ENCODE peak calls at places on chromosome 9, in six cellular contexts. U, M, R, W, H and N are unnamed samples.

GRCh38 chr9:76370656-76371055 is 23.6 kb downstream of the RFK start:
- DNase-seq in H (no peak), M (no peak), W (no peak), U (no peak), R (no peak), N (no peak)

GRCh38 chr9:124840300-124840833 is 12.9 kb upstream of the WDR38 start:
- DNase-seq in H (peak; percentile 45), M (no peak), W (peak; percentile 63), R (no peak), U (peak; percentile 61), N (no peak)

GRCh38 chr9:95261890-95262289 is 55.6 kb downstream of the FANCC start:
- DNase-seq in W (no peak), M (no peak), U (no peak), R (no peak), H (peak; percentile 69), N (peak; percentile 44)

GRCh38 chr9:81588148-81588874 is 101.0 kb downstream of the TLE1 start:
- DNase-seq in M (peak; percentile 94), U (no peak), H (peak; percentile 99), W (no peak), R (peak; percentile 87), N (no peak)

GRCh38 chr9:127555830-127556820 is 56.0 kb upstream of the STXBP1 start:
- DNase-seq in H (no peak), W (no peak), U (no peak), M (peak; percentile 93), R (peak; percentile 96), N (peak; percentile 58)

GRCh38 chr9:79799691-79800345 is 228.1 kb downstream of the TLE4 start:
- DNase-seq in R (no peak), U (no peak), W (no peak), M (peak; percentile 86), H (peak; percentile 13), N (no peak)

GRCh38 chr9:120040896-120041295 is 539.1 kb downstream of the CDK5RAP2 start:
- DNase-seq in M (no peak), U (no peak), H (no peak), W (no peak), R (no peak), N (no peak)

GRCh38 chr9:7185612-7186011 is 427.8 kb downstream of the KDM4C start:
- DNase-seq in M (peak; percentile 57), H (peak; percentile 42), W (no peak), R (peak; percentile 61), U (peak; percentile 31), N (no peak)

GRCh38 chr9:76419782-76420380 is 25.7 kb upstream of the RFK start:
- DNase-seq in R (peak; percentile 43), M (peak; percentile 32), W (peak; percentile 35), U (no peak), H (peak; percentile 36), N (peak; percentile 29)

GRCh38 chr9:124257865-124258764 is at the start of gene NEK6:
- DNase-seq in W (no peak), U (no peak), R (no peak), M (peak; percentile 32), H (no peak), N (peak; percentile 40)

GRCh38 chr9:85290019-85290418 is 451.7 kb downstream of the AGTPBP1 start:
- DNase-seq in H (no peak), U (no peak), M (no peak), R (no peak), W (no peak), N (no peak)

GRCh38 chr9:130996672-130997394 is 12.1 kb upstream of the LAMC3 start:
- DNase-seq in R (no peak), H (no peak), U (no peak), M (no peak), W (no peak), N (no peak)

GRCh38 chr9:88747768-88748167 is 212.8 kb downstream of the NXNL2 start:
- DNase-seq in U (no peak), W (no peak), M (peak; percentile 36), R (peak; percentile 29), H (no peak), N (peak; percentile 87)

GRCh38 chr9:101486693-101487442 is 46.8 kb upstream of the RNF20 start:
- DNase-seq in U (peak; percentile 82), H (no peak), R (peak; percentile 73), W (peak; percentile 87), M (peak; percentile 6), N (peak; percentile 23)

GRCh38 chr9:108972626-108973209 is 38.5 kb downstream of the ABITRAM start:
- DNase-seq in W (no peak), H (no peak), R (no peak), M (no peak), U (no peak), N (no peak)

GRCh38 chr9:1049641-1050040 is 516 bp upstream of the DMRT2 start:
- DNase-seq in U (no peak), H (no peak), R (no peak), W (no peak), M (no peak), N (no peak)

GRCh38 chr9:36517131-36517530 is 55.6 kb upstream of the MELK start:
- DNase-seq in R (no peak), U (no peak), W (no peak), M (peak; percentile 25), H (no peak), N (no peak)

GRCh38 chr9:115643948-115644727 is 509.5 kb upstream of the PAPPA start:
- DNase-seq in R (no peak), H (no peak), U (no peak), M (no peak), W (no peak), N (no peak)

GRCh38 chr9:134514503-134514902 is 127.1 kb upstream of the COL5A1 start:
- DNase-seq in M (no peak), U (no peak), W (no peak), H (no peak), R (no peak), N (no peak)

GRCh38 chr9:95691435-95691834 is 174.7 kb upstream of the PTCH1 start:
- DNase-seq in H (no peak), M (no peak), W (no peak), R (no peak), U (no peak), N (no peak)

GRCh38 chr9:108609227-108609894 is 246.4 kb downstream of the ACTL7B start:
- DNase-seq in U (no peak), M (no peak), W (no peak), R (no peak), H (no peak), N (no peak)

GRCh38 chr9:101387871-101388506 is 3.2 kb upstream of the BAAT start:
- DNase-seq in W (no peak), R (no peak), M (peak; percentile 50), H (peak; percentile 86), U (no peak), N (peak; percentile 76)

GRCh38 chr9:127950513-127951210 is 13.0 kb upstream of the DPM2 start:
- DNase-seq in M (no peak), U (no peak), W (no peak), H (peak; percentile 98), R (no peak), N (no peak)

GRCh38 chr9:127683723-127684122 is 23.1 kb upstream of the CFAP157 start:
- DNase-seq in R (no peak), M (no peak), H (no peak), U (no peak), W (no peak), N (no peak)

GRCh38 chr9:37449877-37450632 is 15.2 kb downstream of the ZBTB5 start:
- DNase-seq in H (no peak), R (no peak), U (no peak), W (no peak), M (no peak), N (no peak)

GRCh38 chr9:121736147-121736721 is 84.8 kb downstream of the DAB2IP start:
- DNase-seq in R (peak; percentile 36), U (peak; percentile 83), H (no peak), W (peak; percentile 79), M (no peak), N (no peak)

DNA sequence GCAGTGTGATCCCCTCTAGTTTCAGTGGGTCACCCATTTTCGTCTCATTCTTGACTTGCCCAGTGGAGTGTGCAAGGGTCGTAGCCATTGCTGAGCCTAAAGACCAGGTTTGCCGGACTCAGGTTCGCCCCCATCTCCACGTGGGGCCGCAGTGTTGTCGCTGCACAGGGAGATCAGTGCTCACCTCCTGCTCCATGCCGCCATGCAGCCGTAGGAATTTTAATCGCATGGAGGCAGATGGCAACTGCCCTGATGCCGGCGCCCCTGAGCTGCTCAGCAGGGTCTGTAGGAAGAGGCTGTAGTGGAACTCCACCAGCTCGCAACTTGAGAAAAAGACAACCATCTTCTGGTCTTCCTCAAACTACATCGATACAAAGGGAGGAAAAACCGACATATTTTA is 24.1 kb downstream of the DDX31 start:
- DNase-seq in W (no peak), M (no peak), U (no peak), R (no peak), H (no peak), N (no peak)
- TF ChIP-seq JUN in W (no peak), M (no peak), U (no peak), R (no peak), H (no peak), N (no peak)

DNA sequence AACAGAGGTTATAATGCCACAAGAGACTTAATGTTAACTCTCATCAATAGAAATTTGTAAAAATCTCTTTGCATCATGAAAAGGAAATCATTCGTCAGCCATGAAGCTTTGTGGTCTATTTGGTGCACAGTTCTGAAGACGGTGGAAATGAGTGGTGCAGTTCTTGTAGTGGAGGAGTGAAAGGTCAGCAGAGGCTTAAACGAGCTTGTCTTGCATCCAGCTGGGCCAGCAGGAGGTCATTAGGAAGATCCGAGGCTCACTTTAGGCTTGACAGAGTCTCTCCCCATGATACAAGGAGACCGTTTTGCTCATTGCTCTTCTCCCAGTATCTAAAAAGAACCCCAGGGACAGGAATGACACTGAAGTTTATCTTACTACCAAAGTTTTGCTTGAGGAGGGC is 440.8 kb downstream of the BNC2 start:
- DNase-seq in W (no peak), M (no peak), H (no peak), U (no peak), R (no peak), N (no peak)
- TF ChIP-seq JUN in W (no peak), M (no peak), H (no peak), U (no peak), R (no peak), N (no peak)

DNA sequence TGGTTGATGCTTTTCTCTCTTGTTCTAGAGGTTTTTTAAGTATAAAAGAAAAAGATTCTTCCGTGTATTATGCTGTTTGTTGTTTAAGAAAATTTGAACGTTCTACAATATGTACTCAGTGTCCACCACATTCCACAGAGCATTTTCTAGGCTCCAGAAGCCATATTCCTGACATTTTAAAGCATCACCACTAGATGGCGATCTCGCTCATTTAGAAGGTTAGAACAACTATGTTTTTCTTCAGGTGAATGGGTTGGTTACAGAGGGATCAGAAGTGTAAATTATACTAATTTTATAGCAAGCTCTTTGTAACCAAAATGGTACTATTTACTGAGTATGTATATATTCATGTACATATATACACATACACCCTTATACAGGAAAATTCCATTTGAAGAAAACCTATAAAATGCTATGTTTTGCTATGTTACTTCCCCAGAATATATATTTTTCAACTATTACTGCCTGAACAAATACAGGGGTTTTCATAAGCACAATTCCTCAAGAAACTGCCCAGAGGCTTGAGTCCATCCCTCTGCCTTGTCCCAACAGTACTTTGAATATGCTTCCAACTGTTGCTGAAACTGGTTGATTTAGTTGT is 284.3 kb downstream of the CCDC171 start:
- DNase-seq in H (peak; percentile 65), U (no peak), M (peak; percentile 50), R (peak; percentile 27), W (no peak), N (peak; percentile 43)
- TF ChIP-seq JUN in H (no peak), U (no peak), M (no peak), R (no peak), W (no peak), N (no peak)

DNA sequence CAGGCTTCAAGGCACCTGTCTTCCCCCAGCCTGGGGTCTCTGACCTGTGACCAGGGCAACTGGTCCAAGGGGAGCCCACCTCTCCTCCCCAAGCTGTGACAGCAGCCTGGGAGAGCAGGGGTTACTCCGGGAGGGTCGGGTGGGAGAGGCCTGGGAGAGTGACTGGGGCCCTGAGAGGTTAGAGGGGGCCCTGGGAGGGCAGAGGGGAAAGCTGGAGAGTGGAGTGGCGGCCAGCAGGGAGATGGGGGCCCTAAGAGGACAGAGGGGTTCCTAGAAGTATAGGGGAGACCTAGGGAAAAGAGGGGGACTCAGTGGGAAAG is 302 bp downstream of the LCN9 start:
- DNase-seq in H (no peak), R (no peak), M (no peak), U (no peak), W (no peak), N (no peak)
- TF ChIP-seq JUN in H (no peak), R (no peak), M (no peak), U (no peak), W (no peak), N (no peak)